ENCODE peak calls at places on chromosomes 13 and 19, in seven cellular contexts. D is T-cell, L is ELF-1, T is HS-5, V is endothelial cell, R is kidney epithelial cell, S is heart left ventricle. Q is an unnamed sample.

GRCh38 chr19:45972081-45972943 is 1.4 kb downstream of the NOVA2 start:
- DNase-seq in T (no peak), L (no peak), D (peak; percentile 4), S (no peak), V (no peak), R (no peak), Q (peak; percentile 64)

GRCh38 chr13:106274551-106275208 is 260.8 kb downstream of the EFNB2 start:
- DNase-seq in L (no peak), S (no peak), V (no peak), T (no peak), R (no peak), D (no peak), Q (no peak)

GRCh38 chr19:4732680-4733114 is 9.1 kb upstream of the DPP9 start:
- DNase-seq in R (no peak), V (peak; percentile 43), T (no peak), D (peak; percentile 12), S (no peak), L (peak; percentile 76), Q (peak; percentile 66)

GRCh38 chr13:84844473-84844872 is 954.7 kb downstream of the SLITRK6 start:
- DNase-seq in R (peak; percentile 4), T (no peak), V (no peak), L (no peak), S (no peak), D (no peak), Q (no peak)

GRCh38 chr13:102402292-102402691 is 444 bp upstream of the FGF14 start:
- DNase-seq in S (peak; percentile 37), T (no peak), L (peak; percentile 84), R (peak; percentile 14), D (no peak), V (peak; percentile 41), Q (no peak)

GRCh38 chr19:33376931-33377557 is 3.5 kb downstream of the CEBPG start:
- DNase-seq in L (no peak), D (no peak), V (no peak), S (no peak), R (no peak), T (no peak), Q (no peak)

GRCh38 chr19:17234911-17235617 is 9.0 kb downstream of the OCEL1 start:
- DNase-seq in T (no peak), V (peak; percentile 42), L (peak; percentile 71), D (peak; percentile 24), S (peak; percentile 43), R (no peak), Q (peak; percentile 73)

GRCh38 chr13:33606692-33607091 is 211.3 kb upstream of the RFC3 start:
- DNase-seq in T (no peak), S (no peak), D (no peak), L (peak; percentile 36), R (no peak), V (no peak), Q (no peak)

GRCh38 chr13:28652002-28652401 is 6.9 kb upstream of the POMP start:
- DNase-seq in L (no peak), D (no peak), T (no peak), S (no peak), R (no peak), V (no peak), Q (no peak)

GRCh38 chr19:31110331-31110730 is 238.9 kb downstream of the TSHZ3 start:
- DNase-seq in D (no peak), V (peak; percentile 13), L (no peak), S (no peak), R (no peak), T (no peak), Q (no peak)

GRCh38 chr19:11142528-11143171 is 12.9 kb downstream of the SPC24 start:
- DNase-seq in D (no peak), S (peak; percentile 95), T (peak; percentile 87), R (peak; percentile 68), V (peak; percentile 71), L (peak; percentile 87), Q (no peak)

GRCh38 chr19:8910775-8911414 is 78.7 kb downstream of the MBD3L1 start:
- DNase-seq in T (no peak), R (no peak), D (no peak), S (no peak), V (no peak), L (no peak), Q (no peak)

GRCh38 chr19:2607712-2608601 is 94.5 kb downstream of the GNG7 start:
- DNase-seq in L (no peak), T (no peak), R (no peak), V (no peak), D (peak; percentile 63), S (no peak), Q (peak; percentile 60)

GRCh38 chr19:53782698-53783097 is 41.4 kb downstream of the NLRP12 start:
- DNase-seq in T (no peak), L (peak; percentile 69), D (no peak), S (no peak), R (no peak), V (no peak), Q (no peak)

GRCh38 chr13:72062566-72062965 is 195.6 kb upstream of the DACH1 start:
- DNase-seq in S (peak; percentile 27), T (no peak), L (peak; percentile 75), V (peak; percentile 7), R (no peak), D (no peak), Q (no peak)

GRCh38 chr13:41516166-41516565 is 58.8 kb downstream of the RGCC start:
- DNase-seq in T (no peak), S (no peak), D (no peak), L (no peak), V (no peak), R (no peak), Q (no peak)

GRCh38 chr13:112374271-112374670 is 1.9 kb upstream of the SPACA7 start:
- DNase-seq in L (no peak), T (no peak), D (no peak), S (no peak), R (no peak), V (no peak), Q (no peak)

GRCh38 chr13:27973956-27974662 is 5.0 kb upstream of the CDX2 start:
- DNase-seq in L (no peak), S (no peak), V (no peak), D (no peak), T (no peak), R (no peak), Q (no peak)

GRCh38 chr13:38053896-38054295 is 184.3 kb upstream of the TRPC4 start:
- DNase-seq in T (no peak), L (no peak), V (no peak), D (no peak), R (no peak), S (no peak), Q (no peak)

GRCh38 chr13:30645629-30646028 is 27.9 kb downstream of the USPL1 start:
- DNase-seq in L (no peak), R (no peak), T (no peak), S (no peak), V (no peak), D (no peak), Q (no peak)

GRCh38 chr13:78177306-78177705 is 258.7 kb upstream of the EDNRB start:
- DNase-seq in D (no peak), S (no peak), R (no peak), T (no peak), L (no peak), V (no peak), Q (no peak)

GRCh38 chr13:23443878-23444277 is 10.4 kb upstream of the SACS start:
- DNase-seq in S (no peak), V (no peak), R (no peak), T (no peak), D (no peak), L (no peak), Q (no peak)

GRCh38 chr19:30092721-30093569 is 150.9 kb downstream of the URI1 start:
- DNase-seq in S (no peak), V (no peak), T (no peak), L (no peak), R (no peak), D (no peak), Q (no peak)

GRCh38 chr19:38386300-38386967 is 1.4 kb downstream of the GGN start:
- DNase-seq in V (peak; percentile 28), S (no peak), R (no peak), T (no peak), D (no peak), L (peak; percentile 56), Q (no peak)

GRCh38 chr13:24228852-24229458 is 68.4 kb downstream of the SPATA13 start:
- DNase-seq in L (no peak), D (no peak), V (peak; percentile 45), R (peak; percentile 41), S (no peak), T (peak; percentile 4), Q (no peak)

GRCh38 chr19:55441319-55441691 is 1.8 kb downstream of the SHISA7 start:
- DNase-seq in T (no peak), V (no peak), D (no peak), L (no peak), R (no peak), S (no peak), Q (no peak)

GRCh38 chr13:98910501-98910951 is 67.3 kb downstream of the DOCK9 start:
- DNase-seq in R (peak; percentile 25), T (no peak), L (no peak), D (no peak), S (no peak), V (peak; percentile 34), Q (peak; percentile 82)

GRCh38 chr19:42269518-42270345 is 680 bp downstream of the CIC start:
- DNase-seq in T (no peak), D (no peak), R (no peak), S (peak; percentile 31), V (no peak), L (no peak), Q (no peak)

GRCh38 chr19:2652504-2653099 is 49.9 kb downstream of the GNG7 start:
- DNase-seq in R (no peak), V (no peak), T (no peak), L (no peak), D (no peak), S (no peak), Q (no peak)

GRCh38 chr19:30160426-30160825 is 211.8 kb upstream of the ZNF536 start:
- DNase-seq in L (no peak), S (no peak), R (no peak), T (no peak), V (no peak), D (no peak), Q (no peak)

GRCh38 chr19:44905437-44906160 is at the start of gene APOE:
- DNase-seq in V (peak; percentile 40), T (no peak), S (no peak), L (peak; percentile 86), D (no peak), R (no peak), Q (no peak)